ENCODE peak calls at places on chromosomes 5 and 9, in ten cellular contexts. G is activated CD4-positive, CD25-positive, alpha-beta regulatory T cell; R is NCI-H2081; Z is fibroblast of the aortic adventitia; I is DMS53; W is renal cortical epithelial cell; C is NCI-H1417; Y is kidney glomerular epithelial cell; K is stimulated activated CD4-positive, alpha-beta T cell treated with anti-CD3 and anti-CD28 coated beads, Interleukin-1b, Interleukin-23, amount 100 ng/mL, for 4 hours; V is anterior cingulate cortex. L is an unnamed sample.
A peak's percentile ranks its signal among the peaks of the same experiment; 100 is the strongest.

GRCh38 chr9:121774715-121775613 is 123.5 kb downstream of the DAB2IP start:
- DNase-seq in G (no peak), R (no peak), Z (no peak), I (no peak), W (no peak), C (no peak), Y (no peak), K (no peak), V (no peak), L (no peak)

GRCh38 chr5:141513021-141513626 is 24.2 kb downstream of the PCDHGC5 start:
- DNase-seq in G (no peak), R (peak; percentile 37), Z (no peak), I (no peak), W (no peak), C (no peak), Y (peak; percentile 30), K (no peak), V (no peak), L (no peak)

GRCh38 chr9:95089257-95089873 is 228.1 kb downstream of the FANCC start:
- DNase-seq in G (no peak), R (no peak), Z (no peak), I (no peak), W (no peak), C (no peak), Y (no peak), K (no peak), V (no peak), L (no peak)

GRCh38 chr5:126274396-126274795 is 148.8 kb upstream of the GRAMD2B start:
- DNase-seq in G (no peak), R (peak; percentile 89), Z (no peak), I (no peak), W (peak; percentile 31), C (peak; percentile 14), Y (no peak), K (no peak), V (no peak), L (no peak)

GRCh38 chr5:113693621-113694130 is 180.2 kb downstream of the YTHDC2 start:
- DNase-seq in G (no peak), R (peak; percentile 10), Z (no peak), I (no peak), W (no peak), C (no peak), Y (no peak), K (no peak), V (no peak), L (no peak)

GRCh38 chr9:126411225-126411947 is 84.8 kb downstream of the MVB12B start:
- DNase-seq in G (no peak), R (no peak), Z (no peak), I (no peak), W (peak; percentile 44), C (no peak), Y (peak; percentile 63), K (no peak), V (no peak), L (no peak)

GRCh38 chr5:78294250-78295034 is at the start of gene AP3B1:
- DNase-seq in G (peak; percentile 94), R (peak; percentile 97), Z (peak; percentile 99), I (peak; percentile 100), W (peak; percentile 92), C (peak; percentile 93), Y (peak; percentile 97), K (peak; percentile 94), V (peak; percentile 88), L (peak; percentile 81)

GRCh38 chr5:124328201-124328600 is 418.2 kb downstream of the ZNF608 start:
- DNase-seq in G (no peak), R (no peak), Z (no peak), I (no peak), W (no peak), C (no peak), Y (no peak), K (no peak), V (no peak), L (no peak)

GRCh38 chr9:132791699-132792240 is 86.3 kb downstream of the AK8 start:
- DNase-seq in G (no peak), R (no peak), Z (no peak), I (no peak), W (no peak), C (no peak), Y (no peak), K (no peak), V (no peak), L (no peak)

GRCh38 chr5:169636477-169637084 is 494 bp upstream of the DOCK2 start:
- DNase-seq in G (no peak), R (no peak), Z (no peak), I (peak; percentile 23), W (no peak), C (no peak), Y (no peak), K (no peak), V (no peak), L (no peak)

GRCh38 chr9:33106827-33107621 is 30.6 kb upstream of the SMU1 start:
- DNase-seq in G (no peak), R (no peak), Z (peak; percentile 98), I (no peak), W (peak; percentile 87), C (no peak), Y (peak; percentile 30), K (no peak), V (no peak), L (peak; percentile 20)

GRCh38 chr9:91177661-91178280 is 183.9 kb downstream of the AUH start:
- DNase-seq in G (no peak), R (no peak), Z (peak; percentile 76), I (no peak), W (peak; percentile 25), C (no peak), Y (no peak), K (no peak), V (no peak), L (no peak)

GRCh38 chr5:164204338-164204946 is 699.0 kb downstream of the MAT2B start:
- DNase-seq in G (no peak), R (no peak), Z (peak; percentile 93), I (no peak), W (no peak), C (no peak), Y (no peak), K (no peak), V (no peak), L (no peak)

GRCh38 chr5:54135042-54135441 is 175.3 kb downstream of the ARL15 start:
- DNase-seq in G (no peak), R (no peak), Z (peak; percentile 85), I (no peak), W (peak; percentile 27), C (no peak), Y (no peak), K (no peak), V (no peak), L (no peak)

GRCh38 chr9:115717711-115718173 is 435.8 kb upstream of the PAPPA start:
- DNase-seq in G (no peak), R (no peak), Z (peak; percentile 46), I (no peak), W (peak; percentile 85), C (no peak), Y (peak; percentile 57), K (no peak), V (no peak), L (no peak)

GRCh38 chr5:151451626-151452520 is 4.5 kb downstream of the SLC36A1 start:
- DNase-seq in G (no peak), R (no peak), Z (no peak), I (peak; percentile 43), W (peak; percentile 51), C (no peak), Y (peak; percentile 69), K (no peak), V (no peak), L (no peak)

GRCh38 chr9:5326187-5326586 is 13.5 kb downstream of the RLN1 start:
- DNase-seq in G (no peak), R (no peak), Z (no peak), I (peak; percentile 8), W (no peak), C (no peak), Y (no peak), K (no peak), V (no peak), L (no peak)

GRCh38 chr5:115571441-115571878 is 26.9 kb upstream of the FEM1C start:
- DNase-seq in G (no peak), R (no peak), Z (peak; percentile 53), I (no peak), W (no peak), C (no peak), Y (no peak), K (no peak), V (peak; percentile 12), L (no peak)

GRCh38 chr5:43039468-43040286 is 442 bp downstream of the ANXA2R start:
- DNase-seq in G (peak; percentile 31), R (peak; percentile 93), Z (peak; percentile 83), I (peak; percentile 77), W (peak; percentile 66), C (peak; percentile 91), Y (no peak), K (no peak), V (no peak), L (no peak)

GRCh38 chr9:12878342-12878978 is 103.6 kb downstream of the LURAP1L start:
- DNase-seq in G (no peak), R (peak; percentile 40), Z (peak; percentile 13), I (peak; percentile 50), W (peak; percentile 60), C (no peak), Y (no peak), K (no peak), V (no peak), L (no peak)

GRCh38 chr9:96565684-96566360 is 53.8 kb downstream of the CDC14B start:
- DNase-seq in G (no peak), R (no peak), Z (peak; percentile 73), I (no peak), W (peak; percentile 58), C (no peak), Y (no peak), K (no peak), V (no peak), L (peak; percentile 22)

GRCh38 chr9:34458967-34459355 is 356 bp downstream of the DNAI1 start:
- DNase-seq in G (no peak), R (no peak), Z (no peak), I (peak; percentile 31), W (no peak), C (no peak), Y (no peak), K (no peak), V (no peak), L (no peak)

GRCh38 chr9:76150016-76150415 is 244.2 kb downstream of the RFK start:
- DNase-seq in G (no peak), R (no peak), Z (no peak), I (no peak), W (no peak), C (no peak), Y (no peak), K (no peak), V (no peak), L (no peak)